ENCODE peak calls at places on chromosomes 5 and 9, in six cellular contexts. One of them, this sample, is unnamed.

GRCh38 chr9:90432951-90433350 is 209.7 kb downstream of the DIRAS2 start:
- DNase-seq in NCI-H1694: no peak
- DNase-seq in NCI-H1092 treated with DMSO at 0.1 percent for 48 hours: no peak
- DNase-seq in C1 segment of cervical spinal cord: no peak
- DNase-seq in CD8-positive, alpha-beta memory T cell: no peak
- DNase-seq in ovary: no peak
- DNase-seq in this sample: no peak

GRCh38 chr9:123251741-123252140 is 16.6 kb downstream of the STRBP start:
- DNase-seq in CD8-positive, alpha-beta memory T cell: no peak
- DNase-seq in C1 segment of cervical spinal cord: no peak
- DNase-seq in NCI-H1694: no peak
- DNase-seq in ovary: no peak
- DNase-seq in NCI-H1092 treated with DMSO at 0.1 percent for 48 hours: peak
- DNase-seq in this sample: no peak

GRCh38 chr5:140182803-140183367 is 7.9 kb downstream of the CYSTM1 start:
- DNase-seq in NCI-H1694: no peak
- DNase-seq in CD8-positive, alpha-beta memory T cell: no peak
- DNase-seq in NCI-H1092 treated with DMSO at 0.1 percent for 48 hours: peak
- DNase-seq in ovary: peak
- DNase-seq in C1 segment of cervical spinal cord: no peak
- DNase-seq in this sample: peak

GRCh38 chr5:135704616-135705015 is 125.8 kb upstream of the CXCL14 start:
- DNase-seq in ovary: no peak
- DNase-seq in NCI-H1694: no peak
- DNase-seq in C1 segment of cervical spinal cord: no peak
- DNase-seq in CD8-positive, alpha-beta memory T cell: no peak
- DNase-seq in NCI-H1092 treated with DMSO at 0.1 percent for 48 hours: no peak
- DNase-seq in this sample: no peak

GRCh38 chr5:83474170-83474796 is 2.7 kb downstream of the VCAN start:
- DNase-seq in ovary: peak
- DNase-seq in C1 segment of cervical spinal cord: no peak
- DNase-seq in NCI-H1092 treated with DMSO at 0.1 percent for 48 hours: peak
- DNase-seq in CD8-positive, alpha-beta memory T cell: no peak
- DNase-seq in NCI-H1694: peak
- DNase-seq in this sample: peak

GRCh38 chr5:78518365-78519197 is 130.0 kb downstream of the LHFPL2 start:
- DNase-seq in NCI-H1092 treated with DMSO at 0.1 percent for 48 hours: no peak
- DNase-seq in ovary: no peak
- DNase-seq in CD8-positive, alpha-beta memory T cell: no peak
- DNase-seq in C1 segment of cervical spinal cord: no peak
- DNase-seq in NCI-H1694: no peak
- DNase-seq in this sample: peak

GRCh38 chr9:90000925-90001324 is 396.1 kb downstream of the GADD45G start:
- DNase-seq in CD8-positive, alpha-beta memory T cell: no peak
- DNase-seq in NCI-H1092 treated with DMSO at 0.1 percent for 48 hours: peak
- DNase-seq in ovary: no peak
- DNase-seq in C1 segment of cervical spinal cord: no peak
- DNase-seq in NCI-H1694: no peak
- DNase-seq in this sample: no peak

GRCh38 chr5:94941113-94941765 is 322.8 kb downstream of the SLF1 start:
- DNase-seq in NCI-H1092 treated with DMSO at 0.1 percent for 48 hours: no peak
- DNase-seq in C1 segment of cervical spinal cord: no peak
- DNase-seq in CD8-positive, alpha-beta memory T cell: no peak
- DNase-seq in ovary: no peak
- DNase-seq in NCI-H1694: no peak
- DNase-seq in this sample: no peak

GRCh38 chr5:134437340-134438267 is 25.9 kb upstream of the CDKN2AIPNL start:
- DNase-seq in C1 segment of cervical spinal cord: no peak
- DNase-seq in NCI-H1694: no peak
- DNase-seq in CD8-positive, alpha-beta memory T cell: no peak
- DNase-seq in NCI-H1092 treated with DMSO at 0.1 percent for 48 hours: no peak
- DNase-seq in ovary: no peak
- DNase-seq in this sample: no peak

GRCh38 chr5:9108156-9108555 is 437.7 kb downstream of the SEMA5A start:
- DNase-seq in C1 segment of cervical spinal cord: no peak
- DNase-seq in ovary: no peak
- DNase-seq in NCI-H1694: no peak
- DNase-seq in NCI-H1092 treated with DMSO at 0.1 percent for 48 hours: no peak
- DNase-seq in CD8-positive, alpha-beta memory T cell: no peak
- DNase-seq in this sample: no peak

GRCh38 chr9:134575817-134576176 is 65.8 kb upstream of the COL5A1 start:
- DNase-seq in C1 segment of cervical spinal cord: no peak
- DNase-seq in NCI-H1694: no peak
- DNase-seq in ovary: no peak
- DNase-seq in CD8-positive, alpha-beta memory T cell: no peak
- DNase-seq in NCI-H1092 treated with DMSO at 0.1 percent for 48 hours: no peak
- DNase-seq in this sample: no peak

GRCh38 chr5:139795074-139796001 is at the start of gene PSD2:
- DNase-seq in NCI-H1694: no peak
- DNase-seq in C1 segment of cervical spinal cord: no peak
- DNase-seq in NCI-H1092 treated with DMSO at 0.1 percent for 48 hours: no peak
- DNase-seq in CD8-positive, alpha-beta memory T cell: no peak
- DNase-seq in ovary: peak
- DNase-seq in this sample: peak

GRCh38 chr9:134626141-134626423 is 15.5 kb upstream of the COL5A1 start:
- DNase-seq in ovary: peak
- DNase-seq in CD8-positive, alpha-beta memory T cell: no peak
- DNase-seq in NCI-H1694: no peak
- DNase-seq in NCI-H1092 treated with DMSO at 0.1 percent for 48 hours: no peak
- DNase-seq in C1 segment of cervical spinal cord: no peak
- DNase-seq in this sample: no peak

GRCh38 chr9:137455361-137455991 is 3.7 kb downstream of the NSMF start:
- DNase-seq in ovary: peak
- DNase-seq in NCI-H1092 treated with DMSO at 0.1 percent for 48 hours: no peak
- DNase-seq in C1 segment of cervical spinal cord: no peak
- DNase-seq in NCI-H1694: no peak
- DNase-seq in CD8-positive, alpha-beta memory T cell: peak
- DNase-seq in this sample: no peak

GRCh38 chr9:34647651-34648050 is 1.2 kb downstream of the GALT start:
- DNase-seq in ovary: no peak
- DNase-seq in CD8-positive, alpha-beta memory T cell: no peak
- DNase-seq in C1 segment of cervical spinal cord: no peak
- DNase-seq in NCI-H1092 treated with DMSO at 0.1 percent for 48 hours: no peak
- DNase-seq in NCI-H1694: no peak
- DNase-seq in this sample: no peak

GRCh38 chr9:94904806-94905205 is 178.3 kb downstream of the AOPEP start:
- DNase-seq in C1 segment of cervical spinal cord: no peak
- DNase-seq in CD8-positive, alpha-beta memory T cell: no peak
- DNase-seq in NCI-H1092 treated with DMSO at 0.1 percent for 48 hours: no peak
- DNase-seq in ovary: no peak
- DNase-seq in NCI-H1694: no peak
- DNase-seq in this sample: no peak

GRCh38 chr5:167029488-167029887 is 1262.0 kb upstream of the WWC1 start:
- DNase-seq in NCI-H1694: no peak
- DNase-seq in C1 segment of cervical spinal cord: no peak
- DNase-seq in CD8-positive, alpha-beta memory T cell: no peak
- DNase-seq in ovary: no peak
- DNase-seq in NCI-H1092 treated with DMSO at 0.1 percent for 48 hours: no peak
- DNase-seq in this sample: no peak

GRCh38 chr5:180832638-180833068 is 28.4 kb downstream of the ZFP62 start:
- DNase-seq in ovary: no peak
- DNase-seq in NCI-H1092 treated with DMSO at 0.1 percent for 48 hours: no peak
- DNase-seq in C1 segment of cervical spinal cord: no peak
- DNase-seq in CD8-positive, alpha-beta memory T cell: peak
- DNase-seq in NCI-H1694: no peak
- DNase-seq in this sample: no peak

GRCh38 chr9:8628771-8629170 is 829.2 kb upstream of the DMAC1 start:
- DNase-seq in CD8-positive, alpha-beta memory T cell: no peak
- DNase-seq in C1 segment of cervical spinal cord: no peak
- DNase-seq in NCI-H1694: no peak
- DNase-seq in ovary: no peak
- DNase-seq in NCI-H1092 treated with DMSO at 0.1 percent for 48 hours: no peak
- DNase-seq in this sample: no peak

GRCh38 chr9:83432104-83432627 is 106.0 kb downstream of the FRMD3 start:
- DNase-seq in CD8-positive, alpha-beta memory T cell: no peak
- DNase-seq in NCI-H1092 treated with DMSO at 0.1 percent for 48 hours: no peak
- DNase-seq in NCI-H1694: no peak
- DNase-seq in ovary: peak
- DNase-seq in C1 segment of cervical spinal cord: no peak
- DNase-seq in this sample: peak

GRCh38 chr5:76388791-76389512 is 14.1 kb upstream of the IQGAP2 start:
- DNase-seq in C1 segment of cervical spinal cord: no peak
- DNase-seq in CD8-positive, alpha-beta memory T cell: no peak
- DNase-seq in NCI-H1092 treated with DMSO at 0.1 percent for 48 hours: no peak
- DNase-seq in ovary: no peak
- DNase-seq in NCI-H1694: no peak
- DNase-seq in this sample: no peak

GRCh38 chr9:124868511-124869465 is 6.9 kb downstream of the ARPC5L start:
- DNase-seq in NCI-H1694: peak
- DNase-seq in ovary: peak
- DNase-seq in CD8-positive, alpha-beta memory T cell: peak
- DNase-seq in C1 segment of cervical spinal cord: peak
- DNase-seq in NCI-H1092 treated with DMSO at 0.1 percent for 48 hours: peak
- DNase-seq in this sample: peak

GRCh38 chr5:60829490-60830266 is 14.4 kb downstream of the ELOVL7 start:
- DNase-seq in NCI-H1694: no peak
- DNase-seq in CD8-positive, alpha-beta memory T cell: no peak
- DNase-seq in NCI-H1092 treated with DMSO at 0.1 percent for 48 hours: peak
- DNase-seq in C1 segment of cervical spinal cord: no peak
- DNase-seq in ovary: no peak
- DNase-seq in this sample: no peak

GRCh38 chr9:38639577-38639940 is 19.2 kb upstream of the ANKRD18A start:
- DNase-seq in CD8-positive, alpha-beta memory T cell: no peak
- DNase-seq in C1 segment of cervical spinal cord: no peak
- DNase-seq in NCI-H1092 treated with DMSO at 0.1 percent for 48 hours: no peak
- DNase-seq in ovary: no peak
- DNase-seq in NCI-H1694: no peak
- DNase-seq in this sample: no peak

GRCh38 chr5:109399092-109399759 is 10.5 kb downstream of the PJA2 start:
- DNase-seq in NCI-H1092 treated with DMSO at 0.1 percent for 48 hours: no peak
- DNase-seq in NCI-H1694: no peak
- DNase-seq in CD8-positive, alpha-beta memory T cell: no peak
- DNase-seq in ovary: no peak
- DNase-seq in C1 segment of cervical spinal cord: no peak
- DNase-seq in this sample: no peak

GRCh38 chr5:152331718-152332117 is 73.4 kb downstream of the NMUR2 start:
- DNase-seq in CD8-positive, alpha-beta memory T cell: no peak
- DNase-seq in C1 segment of cervical spinal cord: no peak
- DNase-seq in NCI-H1092 treated with DMSO at 0.1 percent for 48 hours: no peak
- DNase-seq in NCI-H1694: no peak
- DNase-seq in ovary: no peak
- DNase-seq in this sample: no peak

GRCh38 chr5:175354961-175355360 is 89.0 kb downstream of the DRD1 start:
- DNase-seq in NCI-H1092 treated with DMSO at 0.1 percent for 48 hours: peak
- DNase-seq in ovary: no peak
- DNase-seq in CD8-positive, alpha-beta memory T cell: no peak
- DNase-seq in NCI-H1694: no peak
- DNase-seq in C1 segment of cervical spinal cord: no peak
- DNase-seq in this sample: no peak

GRCh38 chr5:139100825-139101224 is 97.3 kb downstream of the SIL1 start:
- DNase-seq in NCI-H1694: no peak
- DNase-seq in CD8-positive, alpha-beta memory T cell: no peak
- DNase-seq in ovary: no peak
- DNase-seq in C1 segment of cervical spinal cord: no peak
- DNase-seq in NCI-H1092 treated with DMSO at 0.1 percent for 48 hours: no peak
- DNase-seq in this sample: no peak

GRCh38 chr5:151016700-151017099 is 3.7 kb upstream of the GPX3 start:
- DNase-seq in NCI-H1694: no peak
- DNase-seq in CD8-positive, alpha-beta memory T cell: no peak
- DNase-seq in NCI-H1092 treated with DMSO at 0.1 percent for 48 hours: no peak
- DNase-seq in ovary: no peak
- DNase-seq in C1 segment of cervical spinal cord: no peak
- DNase-seq in this sample: peak

GRCh38 chr9:71767421-71768321 is 642 bp downstream of the CEMIP2 start:
- DNase-seq in C1 segment of cervical spinal cord: no peak
- DNase-seq in CD8-positive, alpha-beta memory T cell: no peak
- DNase-seq in NCI-H1694: no peak
- DNase-seq in ovary: peak
- DNase-seq in NCI-H1092 treated with DMSO at 0.1 percent for 48 hours: no peak
- DNase-seq in this sample: peak

GRCh38 chr5:74325866-74326265 is 314.7 kb downstream of the ENC1 start:
- DNase-seq in NCI-H1092 treated with DMSO at 0.1 percent for 48 hours: no peak
- DNase-seq in NCI-H1694: no peak
- DNase-seq in ovary: no peak
- DNase-seq in CD8-positive, alpha-beta memory T cell: no peak
- DNase-seq in C1 segment of cervical spinal cord: no peak
- DNase-seq in this sample: no peak

GRCh38 chr9:22383720-22384119 is 62.9 kb upstream of the DMRTA1 start:
- DNase-seq in ovary: no peak
- DNase-seq in CD8-positive, alpha-beta memory T cell: no peak
- DNase-seq in C1 segment of cervical spinal cord: no peak
- DNase-seq in NCI-H1092 treated with DMSO at 0.1 percent for 48 hours: no peak
- DNase-seq in NCI-H1694: no peak
- DNase-seq in this sample: no peak

GRCh38 chr5:52468980-52469379 is 318.7 kb upstream of the ITGA1 start:
- DNase-seq in NCI-H1694: no peak
- DNase-seq in NCI-H1092 treated with DMSO at 0.1 percent for 48 hours: no peak
- DNase-seq in CD8-positive, alpha-beta memory T cell: no peak
- DNase-seq in C1 segment of cervical spinal cord: no peak
- DNase-seq in ovary: no peak
- DNase-seq in this sample: no peak